ENCODE peak calls at places on chromosomes 4 and X, in seven cellular contexts. M is cardiac muscle cell; J is HCT116; S is body of pancreas; R is GM10248; Z is CD4-positive, alpha-beta T cell; L is CD14-positive monocyte. K is an unnamed sample.

GRCh38 chr4:10107111-10108091 is 9.2 kb downstream of the WDR1 start:
- DNase-seq in Z (no peak), J (no peak), S (no peak), M (no peak), R (no peak), L (no peak), K (no peak)

GRCh38 chr4:61533140-61533539 is 333.0 kb downstream of the ADGRL3 start:
- DNase-seq in L (no peak), J (no peak), M (no peak), R (no peak), Z (no peak), S (no peak), K (no peak)

GRCh38 chrX:13990126-13990525 is 39.6 kb downstream of the GEMIN8 start:
- DNase-seq in R (no peak), M (no peak), Z (no peak), J (no peak), S (no peak), L (no peak), K (no peak)

GRCh38 chr4:88846232-88846790 is 148.7 kb upstream of the NAP1L5 start:
- DNase-seq in Z (no peak), L (no peak), J (no peak), R (no peak), S (no peak), M (no peak), K (no peak)

GRCh38 chrX:10010686-10011085 is 43.5 kb downstream of the CLDN34 start:
- DNase-seq in L (no peak), M (no peak), J (no peak), Z (no peak), R (no peak), S (no peak), K (no peak)

GRCh38 chr4:14833053-14833452 is 169.2 kb upstream of the CPEB2 start:
- DNase-seq in S (no peak), J (no peak), L (no peak), Z (no peak), M (no peak), R (no peak), K (no peak)

GRCh38 chrX:45515262-45516215 is 314.9 kb upstream of the DIPK2B start:
- DNase-seq in L (peak; percentile 88), Z (peak; percentile 13), M (peak; percentile 26), J (peak; percentile 62), R (peak; percentile 10), S (peak; percentile 81), K (peak; percentile 25)

GRCh38 chrX:43474321-43474720 is 181.8 kb upstream of the MAOA start:
- DNase-seq in R (no peak), J (peak; percentile 24), L (no peak), Z (no peak), M (no peak), S (no peak), K (no peak)

GRCh38 chr4:79526970-79527565 is 119.0 kb upstream of the GK2 start:
- DNase-seq in Z (no peak), L (no peak), M (no peak), J (no peak), R (no peak), S (no peak), K (no peak)

GRCh38 chr4:100366213-100366612 is 151.6 kb downstream of the EMCN start:
- DNase-seq in J (no peak), R (no peak), M (no peak), L (no peak), S (no peak), Z (no peak), K (no peak)

GRCh38 chr4:82528868-82529267 is 32.9 kb downstream of the TMEM150C start:
- DNase-seq in Z (no peak), J (no peak), S (peak; percentile 10), M (no peak), L (no peak), R (no peak), K (no peak)

GRCh38 chrX:115625577-115626301 is 64.8 kb downstream of the PLS3 start:
- DNase-seq in M (no peak), L (no peak), R (no peak), S (no peak), J (no peak), Z (no peak), K (no peak)

GRCh38 chr4:123477804-123478209 is 81.2 kb downstream of the SPRY1 start:
- DNase-seq in M (no peak), L (peak; percentile 86), S (peak; percentile 24), J (no peak), Z (peak; percentile 9), R (no peak), K (no peak)

GRCh38 chr4:183416878-183417277 is 27.6 kb upstream of the CDKN2AIP start:
- DNase-seq in S (no peak), Z (no peak), R (no peak), J (no peak), M (no peak), L (no peak), K (no peak)

GRCh38 chr4:12852338-12853307 is 631.5 kb downstream of the RAB28 start:
- DNase-seq in J (peak; percentile 63), M (peak; percentile 72), Z (no peak), S (peak; percentile 46), R (peak; percentile 23), L (no peak), K (peak; percentile 30)

GRCh38 chr4:2059726-2060577 is 825 bp downstream of the NAT8L start:
- DNase-seq in Z (no peak), L (peak; percentile 33), R (no peak), J (no peak), S (no peak), M (peak; percentile 57), K (peak; percentile 73)

GRCh38 chr4:87799254-87799653 is at the start of gene IBSP:
- DNase-seq in R (no peak), S (no peak), Z (no peak), M (no peak), J (no peak), L (no peak), K (no peak)

GRCh38 chrX:137999542-137999941 is 433.6 kb downstream of the ZIC3 start:
- DNase-seq in M (no peak), Z (no peak), R (no peak), J (no peak), L (no peak), S (no peak), K (no peak)

GRCh38 chrX:137999071-137999470 is 433.1 kb downstream of the ZIC3 start:
- DNase-seq in Z (no peak), L (no peak), J (no peak), M (no peak), R (no peak), S (no peak), K (no peak)

GRCh38 chrX:138001219-138001618 is 435.3 kb downstream of the ZIC3 start:
- DNase-seq in J (no peak), L (no peak), S (no peak), M (no peak), R (no peak), Z (no peak), K (no peak)

DNA sequence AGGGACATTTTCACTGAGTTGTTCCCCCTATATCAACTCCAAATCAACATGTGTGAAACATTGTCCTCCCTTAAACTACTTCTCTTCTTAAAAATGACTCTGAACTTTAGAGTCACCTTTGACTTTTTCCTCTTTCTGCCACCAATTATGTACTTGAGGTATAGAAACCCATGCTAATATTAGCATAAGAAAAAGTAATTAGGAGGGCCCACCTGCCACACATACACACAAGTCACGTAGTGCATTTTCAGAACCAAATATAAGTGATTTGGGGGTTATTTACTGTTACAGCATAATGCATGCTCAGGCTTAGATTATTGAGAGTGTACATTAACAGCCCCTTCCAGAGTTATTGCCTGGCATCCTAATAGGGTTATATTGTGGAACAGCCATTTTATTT is 432.7 kb downstream of the ZIC3 start:
- DNase-seq in L (no peak), Z (no peak), S (no peak), R (no peak), J (no peak), M (no peak), K (no peak)
- TF ChIP-seq CTCF in L (no peak), Z (no peak), S (no peak), R (no peak), J (no peak), M (no peak), K (no peak)

DNA sequence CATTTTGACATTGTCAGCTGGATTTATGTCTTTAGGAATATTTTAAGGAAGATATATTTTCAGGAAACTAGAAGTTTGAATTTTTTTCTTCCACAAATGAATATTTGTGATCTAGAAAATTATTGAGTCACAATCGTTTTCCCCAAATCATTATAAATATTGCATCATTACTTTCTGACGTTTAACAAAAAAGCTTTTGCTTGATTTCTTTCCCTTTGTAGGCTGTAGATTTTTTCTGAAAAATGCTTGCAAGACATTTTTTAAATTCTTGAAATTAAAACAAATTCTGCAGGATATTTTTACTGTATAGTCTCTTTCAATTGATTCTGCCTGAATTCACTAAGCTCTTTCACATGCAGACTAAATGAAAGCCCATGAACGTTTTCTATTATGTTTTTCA is 4.9 kb upstream of the SMARCAD1 start:
- DNase-seq in L (no peak), J (no peak), S (no peak), Z (no peak), M (no peak), R (no peak), K (no peak)
- TF ChIP-seq CTCF in L (no peak), J (no peak), S (no peak), Z (no peak), M (no peak), R (no peak), K (no peak)

GRCh38 chr4:114078636-114079035 is 99.2 kb upstream of the ARSJ start:
- DNase-seq in J (no peak), S (no peak), R (no peak), L (no peak), M (no peak), Z (no peak), K (no peak)

GRCh38 chr4:114076865-114077264 is 97.4 kb upstream of the ARSJ start:
- DNase-seq in Z (no peak), R (no peak), M (no peak), L (no peak), S (no peak), J (no peak), K (no peak)

GRCh38 chr4:114077610-114078009 is 98.2 kb upstream of the ARSJ start:
- DNase-seq in L (no peak), M (no peak), R (no peak), S (peak; percentile 5), Z (no peak), J (peak; percentile 26), K (no peak)

GRCh38 chr4:114072781-114073180 is 93.3 kb upstream of the ARSJ start:
- DNase-seq in J (no peak), S (no peak), R (no peak), M (no peak), L (no peak), Z (no peak), K (no peak)
- TF ChIP-seq CTCF in J (no peak), S (no peak), R (no peak), M (no peak), L (no peak), Z (no peak), K (no peak)

DNA sequence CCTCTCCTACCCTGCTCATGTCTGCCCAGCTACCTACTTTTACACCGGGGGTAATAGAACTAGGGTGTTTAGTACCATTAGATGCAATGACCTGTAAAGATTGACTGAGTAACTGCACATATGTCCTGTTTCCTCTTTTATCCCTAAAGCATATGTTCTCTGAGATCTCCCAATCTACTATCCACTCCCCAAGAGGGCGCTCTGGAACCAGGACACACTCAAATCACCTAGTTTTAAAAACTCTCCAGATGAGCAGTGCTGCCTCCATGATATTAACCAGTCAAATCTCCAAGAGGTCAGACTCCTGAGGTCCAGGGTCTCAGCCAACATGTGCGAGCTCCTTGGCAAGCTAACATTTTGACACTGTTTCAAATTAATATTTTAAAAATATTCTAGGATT is 87.0 kb upstream of the TSPAN5 start:
- DNase-seq in R (no peak), M (peak; percentile 35), J (no peak), Z (no peak), L (no peak), S (no peak), K (no peak)
- TF ChIP-seq CTCF in R (no peak), M (peak; percentile 59), J (peak; percentile 54), Z (no peak), L (no peak), S (no peak), K (peak; percentile 26)

GRCh38 chr4:181301735-181302380 is 941.3 kb upstream of the TENM3 start:
- DNase-seq in M (peak; percentile 66), Z (no peak), R (no peak), J (peak; percentile 41), L (no peak), S (peak; percentile 54), K (peak; percentile 19)
- TF ChIP-seq CTCF in M (peak; percentile 29), Z (no peak), R (peak; percentile 52), J (peak; percentile 75), L (peak; percentile 48), S (peak; percentile 55), K (peak; percentile 78)

K was measured in GM13977.